ENCODE peak calls at places on chromosomes 3 and 15, in eight cellular contexts. V is Panc1, F is sigmoid colon, I is spleen, H is upper lobe of left lung, J is H1, L is HCT116, Q is suprapubic skin. D is an unnamed sample. For H3K4me1, the result is how much of the 10 kb centered on the place peaks cover.

GRCh38 chr15:29032229-29032625 is 146.5 kb downstream of the APBA2 start:
- DNase-seq in V (no peak), F (no peak), I (no peak), H (no peak), J (no peak), L (no peak), Q (no peak), D (no peak)

GRCh38 chr3:132360717-132361116 is 43.5 kb downstream of the ACP3 start:
- DNase-seq in V (no peak), F (no peak), I (no peak), H (no peak), J (no peak), L (no peak), Q (no peak), D (no peak)

GRCh38 chr3:72492240-72492639 is 356.0 kb downstream of the SHQ1 start:
- DNase-seq in V (no peak), F (peak), I (no peak), H (no peak), J (no peak), L (no peak), Q (peak), D (peak)

GRCh38 chr3:25021816-25022215 is 406.2 kb upstream of the RARB start:
- DNase-seq in V (no peak), F (no peak), I (no peak), H (no peak), J (no peak), L (no peak), Q (no peak), D (no peak)

GRCh38 chr3:45105855-45106655 is 40.1 kb downstream of the CDCP1 start:
- DNase-seq in V (peak), F (no peak), I (no peak), H (no peak), J (no peak), L (peak), Q (peak), D (no peak)

GRCh38 chr3:49649576-49649975 is 24.6 kb upstream of the APEH start:
- DNase-seq in V (no peak), F (no peak), I (no peak), H (no peak), J (no peak), L (no peak), Q (no peak), D (no peak)

GRCh38 chr15:79598639-79599038 is 166.5 kb downstream of the MINAR1 start:
- DNase-seq in V (no peak), F (no peak), I (no peak), H (no peak), J (no peak), L (no peak), Q (no peak), D (no peak)

GRCh38 chr15:74252291-74253080 is 16.4 kb downstream of the CCDC33 start:
- DNase-seq in V (no peak), F (no peak), I (no peak), H (no peak), J (no peak), L (no peak), Q (no peak), D (no peak)

GRCh38 chr3:56790016-56790950 is 11.5 kb downstream of the ARHGEF3 start:
- DNase-seq in V (no peak), F (peak), I (no peak), H (no peak), J (no peak), L (no peak), Q (no peak), D (no peak)

GRCh38 chr3:89360155-89360554 is 252.7 kb downstream of the EPHA3 start:
- DNase-seq in V (no peak), F (no peak), I (no peak), H (no peak), J (no peak), L (no peak), Q (no peak), D (no peak)

GRCh38 chr3:188270423-188270972 is 116.5 kb downstream of the LPP start:
- DNase-seq in V (no peak), F (no peak), I (no peak), H (no peak), J (no peak), L (no peak), Q (no peak), D (no peak)

GRCh38 chr3:159911011-159911663 is 77.5 kb upstream of the IL12A start:
- DNase-seq in V (no peak), F (no peak), I (no peak), H (no peak), J (no peak), L (no peak), Q (no peak), D (no peak)

GRCh38 chr3:134879991-134880390 is 84.9 kb downstream of the EPHB1 start:
- DNase-seq in V (no peak), F (no peak), I (peak), H (no peak), J (no peak), L (no peak), Q (no peak), D (no peak)

GRCh38 chr3:31522152-31522551 is 10.6 kb upstream of the STT3B start:
- DNase-seq in V (no peak), F (no peak), I (no peak), H (no peak), J (no peak), L (no peak), Q (no peak), D (no peak)

GRCh38 chr3:169152319-169152718 is 511.2 kb downstream of the MECOM start:
- DNase-seq in V (no peak), F (no peak), I (no peak), H (no peak), J (no peak), L (no peak), Q (no peak), D (no peak)

GRCh38 chr15:43515731-43516130 is 1.7 kb upstream of the MAP1A start:
- DNase-seq in V (no peak), F (no peak), I (no peak), H (no peak), J (no peak), L (no peak), Q (no peak), D (no peak)

GRCh38 chr15:43514241-43515057 is 3.0 kb upstream of the MAP1A start:
- DNase-seq in V (no peak), F (no peak), I (no peak), H (no peak), J (no peak), L (no peak), Q (no peak), D (peak)

GRCh38 chr15:43517354-43518072 is at the start of gene MAP1A:
- DNase-seq in V (no peak), F (peak), I (no peak), H (peak), J (no peak), L (no peak), Q (no peak), D (peak)

GRCh38 chr15:43516801-43517353 is 531 bp upstream of the MAP1A start:
- DNase-seq in V (no peak), F (no peak), I (no peak), H (no peak), J (no peak), L (no peak), Q (no peak), D (no peak)

DNA sequence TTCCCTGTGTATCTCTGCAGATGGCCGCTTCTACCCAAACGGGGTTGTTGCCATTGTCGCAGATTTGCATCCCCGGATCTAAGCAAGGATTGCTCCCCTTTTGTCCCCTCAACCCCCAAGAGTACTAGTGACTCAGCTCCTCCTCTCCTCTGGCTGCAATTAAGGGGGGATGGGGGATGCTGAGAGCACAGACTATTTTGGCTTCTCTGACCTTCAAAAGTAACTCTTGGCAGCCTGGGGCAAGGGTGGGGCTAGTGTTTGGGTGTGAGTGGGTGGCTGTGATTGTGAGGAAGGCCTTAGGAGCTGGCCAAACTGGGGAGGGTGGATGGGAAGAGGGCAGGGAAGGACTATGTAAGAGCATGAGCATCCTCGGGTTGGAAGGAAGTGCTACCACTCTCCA is 1.2 kb upstream of the MAP1A start:
- DNase-seq in V (no peak), F (peak), I (no peak), H (no peak), J (no peak), L (no peak), Q (no peak), D (no peak)
- TF ChIP-seq POLR2AphosphoS5 in V (no peak), F (no peak), I (no peak), H (no peak), J (no peak), L (no peak), Q (no peak), D (no peak)

GRCh38 chr3:46929324-46929723 is 47.2 kb downstream of the CCDC12 start:
- DNase-seq in V (no peak), F (peak), I (peak), H (no peak), J (no peak), L (no peak), Q (peak), D (peak)
- H3K4me1 ChIP-seq in V (under half), F (half or more), I (half or more), H (half or more), J (under half), L (under half), Q (half or more), D (half or more)

GRCh38 chr3:148366743-148367410 is 330.8 kb upstream of the AGTR1 start:
- DNase-seq in V (no peak), F (no peak), I (no peak), H (no peak), J (no peak), L (no peak), Q (no peak), D (no peak)
- TF ChIP-seq CTCF in V (peak), F (no peak), I (no peak), H (no peak), J (no peak), L (peak), Q (no peak), D (no peak)

GRCh38 chr15:70763120-70763949 is at the start of gene UACA:
- DNase-seq in V (peak), F (peak), I (peak), H (peak), J (peak), L (peak), Q (peak), D (peak)
- TF ChIP-seq POLR2AphosphoS5 in V (peak), F (peak), I (peak), H (peak), J (no peak), L (peak), Q (peak), D (peak)

DNA sequence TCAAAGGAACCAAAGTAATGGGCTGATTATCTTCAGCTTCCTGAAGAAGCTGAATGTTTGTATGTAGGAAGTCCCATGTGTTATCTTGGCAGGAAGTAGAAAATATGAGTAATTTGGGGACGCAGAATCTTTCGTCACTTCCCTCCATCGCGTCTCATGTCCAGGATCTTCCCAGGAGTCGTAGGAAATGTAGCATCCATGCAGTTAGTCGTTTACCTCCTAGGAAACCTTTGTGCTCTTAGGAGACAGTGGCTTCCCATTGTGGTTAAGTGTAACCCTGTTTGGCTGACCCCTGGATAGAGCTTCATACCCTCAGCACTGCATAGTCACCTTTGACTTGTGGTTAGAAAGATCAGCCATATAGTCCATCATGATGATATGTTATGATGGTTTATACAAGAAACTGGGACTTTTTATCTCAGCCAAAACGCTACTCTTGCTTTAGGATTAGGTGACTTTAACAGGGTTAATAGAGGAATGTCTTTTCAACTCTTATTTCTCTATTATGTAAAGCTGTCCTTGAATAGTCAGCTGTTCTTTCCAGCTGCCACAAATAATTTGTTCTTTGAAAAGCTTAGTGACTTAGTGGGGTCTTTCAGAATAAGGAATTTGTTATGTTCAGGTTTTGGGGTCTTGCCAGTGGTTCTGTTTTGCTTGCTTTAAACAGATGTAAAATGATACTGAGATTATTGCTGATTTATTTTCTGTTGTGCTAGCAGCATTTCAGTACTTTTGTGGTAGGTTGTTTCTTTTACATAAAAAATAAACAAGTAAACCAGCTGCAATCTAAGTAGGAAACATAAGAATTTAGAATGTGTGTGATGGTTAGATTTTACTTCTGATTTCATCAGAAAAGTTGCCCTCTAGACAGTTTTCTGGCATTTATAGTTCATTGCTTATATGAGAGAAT is 92.1 kb downstream of the KLHL25 start:
- DNase-seq in V (no peak), F (no peak), I (no peak), H (no peak), J (no peak), L (no peak), Q (no peak), D (no peak)
- H3K4me1 ChIP-seq in V (under half), F (under half), I (under half), H (half or more), J (under half), L (under half), Q (half or more), D (under half)

GRCh38 chr3:9786825-9787654 is 5.2 kb downstream of the TADA3 start:
- DNase-seq in V (no peak), F (no peak), I (no peak), H (no peak), J (no peak), L (no peak), Q (no peak), D (no peak)
- TF ChIP-seq CTCF in V (peak), F (no peak), I (no peak), H (peak), J (peak), L (peak), Q (no peak), D (no peak)

GRCh38 chr3:127002195-127003174 is 19.6 kb downstream of the PLXNA1 start:
- DNase-seq in V (no peak), F (peak), I (peak), H (peak), J (peak), L (no peak), Q (peak), D (peak)
- TF ChIP-seq POLR2AphosphoS5 in V (no peak), F (no peak), I (peak), H (peak), J (no peak), L (no peak), Q (peak), D (no peak)

DNA sequence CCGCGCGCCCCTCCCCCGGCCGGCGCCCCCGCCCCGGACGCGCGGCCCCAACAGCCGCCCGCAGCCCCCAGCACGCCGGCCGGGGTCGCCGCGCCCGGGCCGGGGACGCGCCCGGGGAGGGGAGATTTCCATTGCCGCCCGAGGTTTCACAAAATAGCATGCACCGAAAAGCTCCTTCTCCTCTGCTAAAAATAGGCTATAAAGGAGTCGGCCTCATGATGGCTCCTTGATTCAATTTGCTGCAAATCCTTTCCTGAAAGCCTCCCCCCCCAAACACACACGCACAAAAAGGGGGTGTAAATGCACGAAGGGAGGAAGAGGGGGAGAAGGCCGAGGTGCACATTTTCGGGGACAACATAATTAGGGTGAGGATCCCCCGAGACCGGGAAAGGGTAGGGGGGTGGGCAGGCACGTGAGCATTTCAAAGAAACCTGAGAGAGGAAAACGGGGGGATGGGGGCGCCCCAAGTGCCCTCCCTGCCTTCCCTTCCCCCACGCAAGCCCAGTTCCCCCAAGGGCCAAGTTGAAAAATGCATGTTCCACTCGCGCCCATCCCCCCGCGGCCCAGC is 725 bp downstream of the TBL1XR1 start:
- DNase-seq in V (no peak), F (peak), I (peak), H (peak), J (no peak), L (no peak), Q (peak), D (peak)
- H3K4me1 ChIP-seq in V (under half), F (under half), I (under half), H (under half), J (under half), L (under half), Q (under half), D (under half)

GRCh38 chr3:9778518-9779129 is 8.9 kb upstream of the CAMK1 start:
- DNase-seq in V (no peak), F (no peak), I (peak), H (no peak), J (no peak), L (no peak), Q (no peak), D (no peak)

GRCh38 chr3:9777695-9778023 is 7.9 kb upstream of the CAMK1 start:
- DNase-seq in V (no peak), F (no peak), I (peak), H (no peak), J (no peak), L (no peak), Q (no peak), D (no peak)

GRCh38 chr3:9778102-9778501 is 8.4 kb upstream of the CAMK1 start:
- DNase-seq in V (no peak), F (no peak), I (peak), H (no peak), J (no peak), L (no peak), Q (no peak), D (no peak)

GRCh38 chr3:9779197-9779596 is 9.4 kb upstream of the CAMK1 start:
- DNase-seq in V (no peak), F (no peak), I (peak), H (no peak), J (no peak), L (no peak), Q (no peak), D (no peak)

DNA sequence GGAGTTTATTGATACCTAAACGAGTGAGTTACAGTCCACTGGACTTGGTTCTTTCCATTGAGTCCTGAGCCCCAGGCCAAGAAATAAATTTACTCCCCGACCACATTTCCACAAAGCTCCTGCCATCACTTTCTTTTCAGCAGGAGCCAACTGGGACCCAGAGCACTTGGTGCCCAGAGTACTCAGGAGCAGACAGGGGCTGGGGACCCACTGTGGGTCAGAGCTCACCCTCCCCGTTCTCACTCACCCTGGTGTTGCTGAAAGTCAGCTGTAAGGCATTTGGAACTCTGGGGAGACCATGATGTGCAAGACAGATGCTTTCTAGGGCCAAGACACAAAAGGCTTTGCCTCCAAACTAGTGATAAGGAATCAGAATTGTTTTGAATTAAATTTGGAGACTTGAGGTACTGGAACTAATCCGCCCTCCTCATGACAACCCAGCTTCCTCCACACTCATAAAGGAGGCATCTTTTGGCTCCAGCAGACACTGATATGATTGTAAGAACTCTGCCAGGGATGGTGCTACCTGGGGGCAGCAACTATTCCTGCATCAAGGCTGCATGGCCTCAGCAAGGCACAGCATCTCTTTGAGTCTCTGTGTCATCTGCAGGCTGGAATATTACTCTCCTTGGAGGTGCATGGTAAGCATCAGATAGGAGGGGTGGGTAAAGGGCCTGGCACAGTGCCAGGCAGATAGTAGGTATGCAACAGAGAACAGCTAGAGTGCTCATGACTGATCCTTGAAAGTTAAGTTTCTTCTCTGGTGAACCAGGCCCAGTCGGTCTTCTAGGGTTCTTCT is 7.3 kb upstream of the CAMK1 start:
- DNase-seq in V (no peak), F (no peak), I (peak), H (no peak), J (no peak), L (no peak), Q (no peak), D (no peak)
- TF ChIP-seq CTCF in V (no peak), F (no peak), I (no peak), H (no peak), J (no peak), L (no peak), Q (no peak), D (no peak)